ENCODE peak calls at places on chromosomes 6 and 20, in seven cellular contexts. D is A549; L is left ventricle myocardium superior; Z is upper lobe of left lung; C is naive thymus-derived CD4-positive, alpha-beta T cell; O is naive B cell; Y is stimulated activated naive CD8-positive, alpha-beta T cell treated with anti-CD3 and anti-CD28 coated beads, Interleukin-15, amount 100 ng/mL, for 72 hours. T is an unnamed sample.

GRCh38 chr6:36320475-36320874 is 16.2 kb downstream of the BNIP5 start:
- ATAC-seq in D (peak; percentile 68), O (no peak), Y (no peak), L (no peak), Z (no peak), C (no peak), T (no peak)

GRCh38 chr20:10924628-10925266 is 250.9 kb upstream of the JAG1 start:
- ATAC-seq in L (no peak), Z (no peak), O (no peak), C (no peak), Y (no peak), D (peak; percentile 71), T (no peak)

GRCh38 chr6:3813150-3813780 is 35.9 kb upstream of the FAM50B start:
- ATAC-seq in O (no peak), D (peak; percentile 72), Z (peak; percentile 50), C (peak; percentile 34), L (peak; percentile 90), Y (peak; percentile 54), T (peak; percentile 51)

GRCh38 chr20:22160254-22160653 is 424.1 kb downstream of the FOXA2 start:
- ATAC-seq in D (no peak), C (no peak), O (no peak), Y (no peak), Z (no peak), L (no peak), T (no peak)

GRCh38 chr20:47348539-47349142 is 7.9 kb downstream of the ZMYND8 start:
- ATAC-seq in D (no peak), Z (no peak), L (peak; percentile 7), O (peak; percentile 22), C (no peak), Y (no peak), T (peak; percentile 25)

GRCh38 chr6:147726342-147726741 is 217.9 kb downstream of the SAMD5 start:
- ATAC-seq in D (no peak), C (no peak), Y (no peak), O (no peak), Z (no peak), L (no peak), T (no peak)

GRCh38 chr6:107607109-107607508 is 117.2 kb downstream of the SOBP start:
- ATAC-seq in L (peak; percentile 83), C (no peak), O (no peak), Z (no peak), D (no peak), Y (no peak), T (no peak)

GRCh38 chr6:41457303-41457670 is 88.9 kb upstream of the FOXP4 start:
- ATAC-seq in L (no peak), O (no peak), Y (no peak), D (no peak), Z (no peak), C (no peak), T (no peak)

GRCh38 chr20:64082126-64082638 is 2.0 kb downstream of the LKAAEAR1 start:
- ATAC-seq in D (no peak), C (no peak), O (no peak), Z (no peak), Y (no peak), L (no peak), T (no peak)

T was measured in stimulated activated memory B cell treated with anti-CD40 and anti-IgM and Interleukin-4, amounts not matched to agents 10 μg/mL and 1 μg/mL and 100 μg/mL, for 72 hours.